ENCODE peak calls at places on chromosome 5, in six cellular contexts. C is fibroblast of pulmonary artery, J is endothelial cell, S is mucosa of descending colon, I is lower lobe of right lung, Y is iPS-NIHi11. N is an unnamed sample.
A peak's percentile ranks its signal among the peaks of the same experiment; 100 is the strongest.

GRCh38 chr5:149938791-149939358 is 5.7 kb downstream of the PDE6A start:
- DNase-seq in S (no peak), I (no peak), J (no peak), Y (no peak), C (peak; percentile 92), N (no peak)

GRCh38 chr5:143749581-143750204 is 62.3 kb upstream of the HMHB1 start:
- DNase-seq in Y (no peak), J (no peak), I (no peak), C (no peak), S (no peak), N (no peak)

GRCh38 chr5:132808448-132808847 is 4.7 kb upstream of the SOWAHA start:
- DNase-seq in S (peak; percentile 34), C (no peak), J (no peak), I (no peak), Y (no peak), N (no peak)

GRCh38 chr5:10607666-10608442 is 44.0 kb downstream of the ANKRD33B start:
- DNase-seq in I (peak; percentile 53), C (peak; percentile 77), S (peak; percentile 56), J (no peak), Y (no peak), N (no peak)

GRCh38 chr5:39015743-39016586 is 58.2 kb downstream of the RICTOR start:
- DNase-seq in C (peak; percentile 56), I (no peak), S (no peak), J (no peak), Y (no peak), N (no peak)

GRCh38 chr5:65623482-65623881 is 651 bp downstream of the TRIM23 start:
- DNase-seq in J (no peak), S (peak; percentile 8), Y (no peak), C (no peak), I (no peak), N (no peak)

GRCh38 chr5:55226027-55226933 is 835 bp downstream of the MCIDAS start:
- DNase-seq in C (peak; percentile 48), I (peak; percentile 52), Y (peak; percentile 95), J (peak; percentile 72), S (peak; percentile 41), N (no peak)

GRCh38 chr5:112554089-112554977 is 135.3 kb upstream of the EPB41L4A start:
- DNase-seq in I (no peak), Y (no peak), J (no peak), S (no peak), C (peak; percentile 13), N (peak; percentile 19)

GRCh38 chr5:143968071-143968878 is 156.3 kb downstream of the HMHB1 start:
- DNase-seq in J (no peak), C (peak; percentile 65), Y (peak; percentile 21), S (peak; percentile 17), I (no peak), N (no peak)

GRCh38 chr5:153883829-153884228 is 154.9 kb downstream of the FAM114A2 start:
- DNase-seq in S (no peak), C (no peak), J (no peak), Y (peak; percentile 22), I (no peak), N (no peak)